ENCODE peak calls at places on chromosomes 5 and 9, in five cellular contexts. E is A673; T is lower lobe of right lung; B is spleen; U is CD8-positive, alpha-beta memory T cell. F is an unnamed sample.

GRCh38 chr5:130985776-130986175 is 179.3 kb downstream of the HINT1 start:
- DNase-seq in E (peak), T (no peak), B (no peak), U (no peak), F (no peak)

GRCh38 chr5:42756630-42757601 is at the start of gene CCDC152:
- DNase-seq in E (peak), T (no peak), B (no peak), U (peak), F (no peak)

GRCh38 chr5:13478831-13479465 is 465.5 kb downstream of the DNAH5 start:
- DNase-seq in E (peak), T (no peak), B (no peak), U (no peak), F (peak)

GRCh38 chr5:81852277-81853004 is 101.5 kb upstream of the SSBP2 start:
- DNase-seq in E (peak), T (peak), B (peak), U (no peak), F (no peak)

GRCh38 chr5:58972301-58972700 is 389.4 kb downstream of the RAB3C start:
- DNase-seq in E (peak), T (no peak), B (no peak), U (no peak), F (no peak)

GRCh38 chr9:82922686-82923085 is 140.3 kb downstream of the RASEF start:
- DNase-seq in E (no peak), T (no peak), B (no peak), U (no peak), F (no peak)

GRCh38 chr5:177607452-177608192 is 7.7 kb downstream of the B4GALT7 start:
- DNase-seq in E (peak), T (peak), B (peak), U (no peak), F (peak)

GRCh38 chr5:41863871-41864486 is 6.2 kb downstream of the OXCT1 start:
- DNase-seq in E (peak), T (no peak), B (no peak), U (no peak), F (no peak)

GRCh38 chr5:79020861-79021561 is 35.9 kb upstream of the ARSB start:
- DNase-seq in E (peak), T (peak), B (no peak), U (no peak), F (peak)

GRCh38 chr9:78306222-78307076 is 9.5 kb downstream of the PSAT1 start:
- DNase-seq in E (no peak), T (no peak), B (no peak), U (no peak), F (no peak)

GRCh38 chr5:145858929-145859328 is 13.9 kb downstream of the GRXCR2 start:
- DNase-seq in E (no peak), T (no peak), B (no peak), U (no peak), F (no peak)

GRCh38 chr9:16345902-16346301 is 524.6 kb downstream of the BNC2 start:
- DNase-seq in E (no peak), T (no peak), B (no peak), U (no peak), F (no peak)

GRCh38 chr9:86626802-86627201 is 272.6 kb upstream of the TUT7 start:
- DNase-seq in E (no peak), T (no peak), B (no peak), U (no peak), F (no peak)

GRCh38 chr9:112541690-112542089 is 55.1 kb downstream of the KIAA1958 start:
- DNase-seq in E (peak), T (no peak), B (no peak), U (no peak), F (no peak)

GRCh38 chr9:79353856-79354520 is 217.8 kb upstream of the TLE4 start:
- DNase-seq in E (no peak), T (no peak), B (no peak), U (no peak), F (no peak)

GRCh38 chr5:64971538-64971937 is 202.8 kb downstream of the CWC27 start:
- DNase-seq in E (no peak), T (no peak), B (no peak), U (no peak), F (no peak)

GRCh38 chr9:135939351-135940265 is 21.6 kb downstream of the UBAC1 start:
- DNase-seq in E (no peak), T (no peak), B (no peak), U (peak), F (no peak)

GRCh38 chr5:20678814-20679298 is 690.9 kb upstream of the CDH18 start:
- DNase-seq in E (peak), T (no peak), B (no peak), U (no peak), F (peak)

GRCh38 chr9:94860678-94861588 is 134.4 kb downstream of the AOPEP start:
- DNase-seq in E (no peak), T (no peak), B (peak), U (peak), F (no peak)

DNA sequence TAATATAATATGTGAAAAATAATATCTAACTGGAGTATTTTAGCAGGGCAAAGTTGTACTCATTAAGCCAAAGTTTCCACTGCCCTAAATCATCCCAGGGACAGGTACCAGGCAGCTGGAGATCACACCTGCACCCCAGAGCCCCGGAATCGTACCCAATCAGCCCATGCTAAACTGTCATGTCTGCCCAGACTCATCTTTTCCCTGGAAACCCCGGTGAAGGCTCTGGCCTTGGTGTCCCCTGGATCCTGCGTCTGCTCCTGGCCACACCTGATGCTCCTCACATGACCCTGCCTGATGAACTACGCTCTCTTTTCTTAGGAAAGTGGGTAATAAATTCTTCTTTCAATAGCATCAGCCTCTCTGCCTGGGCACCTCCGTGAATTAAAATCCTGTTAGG is 15.6 kb upstream of the IRX2 start:
- DNase-seq in E (no peak), T (no peak), B (no peak), U (no peak), F (no peak)
- H3K27ac ChIP-seq in E (no peak), T (no peak), B (no peak), U (no peak), F (no peak)

GRCh38 chr5:149388498-149389190 is 9.6 kb upstream of the IL17B start:
- DNase-seq in E (no peak), T (no peak), B (no peak), U (no peak), F (no peak)

GRCh38 chr5:149389552-149390495 is 10.7 kb upstream of the IL17B start:
- DNase-seq in E (no peak), T (no peak), B (no peak), U (no peak), F (no peak)

GRCh38 chr5:149391524-149391923 is 12.4 kb upstream of the IL17B start:
- DNase-seq in E (no peak), T (no peak), B (no peak), U (no peak), F (no peak)

GRCh38 chr5:149387982-149388381 is 8.9 kb upstream of the IL17B start:
- DNase-seq in E (no peak), T (no peak), B (no peak), U (no peak), F (no peak)

DNA sequence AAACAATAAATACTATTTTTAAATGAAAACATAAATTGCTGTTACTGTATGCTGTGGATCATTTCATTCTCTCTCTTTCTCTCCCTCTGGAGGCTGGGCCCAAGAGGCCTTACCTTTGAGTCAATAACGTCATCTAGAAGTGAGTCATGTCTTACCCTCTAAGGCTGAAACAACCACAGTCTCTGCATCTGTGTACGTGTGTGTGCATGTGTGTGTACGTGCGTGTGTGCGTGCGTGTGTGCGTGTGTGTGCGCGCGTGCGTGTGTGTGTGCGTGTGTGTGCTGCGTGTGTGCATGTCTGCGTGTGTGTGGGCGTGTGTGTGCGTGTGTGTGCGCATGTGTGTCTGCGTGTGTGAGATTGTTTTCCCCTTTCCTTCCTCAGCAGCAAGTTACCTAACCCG is 13.6 kb upstream of the IL17B start:
- DNase-seq in E (no peak), T (no peak), B (no peak), U (no peak), F (peak)
- H3K27ac ChIP-seq in E (no peak), T (no peak), B (no peak), U (no peak), F (no peak)

GRCh38 chr5:138649775-138650174 is 74.6 kb upstream of the HSPA9 start:
- DNase-seq in E (peak), T (no peak), B (no peak), U (no peak), F (no peak)

GRCh38 chr5:138650999-138651766 is 76.0 kb upstream of the HSPA9 start:
- DNase-seq in E (no peak), T (no peak), B (no peak), U (no peak), F (no peak)

GRCh38 chr5:138648841-138649240 is 73.6 kb upstream of the HSPA9 start:
- DNase-seq in E (no peak), T (no peak), B (no peak), U (no peak), F (no peak)

GRCh38 chr5:138649316-138649720 is 74.1 kb upstream of the HSPA9 start:
- DNase-seq in E (peak), T (no peak), B (no peak), U (no peak), F (no peak)

GRCh38 chr5:138650196-138650595 is 75.0 kb upstream of the HSPA9 start:
- DNase-seq in E (no peak), T (no peak), B (no peak), U (no peak), F (no peak)
- H3K27ac ChIP-seq in E (no peak), T (no peak), B (no peak), U (no peak), F (no peak)

GRCh38 chr5:127019928-127020327 is 10.4 kb downstream of the MARCHF3 start:
- DNase-seq in E (no peak), T (no peak), B (no peak), U (no peak), F (no peak)
- H3K27ac ChIP-seq in E (no peak), T (no peak), B (no peak), U (no peak), F (no peak)

DNA sequence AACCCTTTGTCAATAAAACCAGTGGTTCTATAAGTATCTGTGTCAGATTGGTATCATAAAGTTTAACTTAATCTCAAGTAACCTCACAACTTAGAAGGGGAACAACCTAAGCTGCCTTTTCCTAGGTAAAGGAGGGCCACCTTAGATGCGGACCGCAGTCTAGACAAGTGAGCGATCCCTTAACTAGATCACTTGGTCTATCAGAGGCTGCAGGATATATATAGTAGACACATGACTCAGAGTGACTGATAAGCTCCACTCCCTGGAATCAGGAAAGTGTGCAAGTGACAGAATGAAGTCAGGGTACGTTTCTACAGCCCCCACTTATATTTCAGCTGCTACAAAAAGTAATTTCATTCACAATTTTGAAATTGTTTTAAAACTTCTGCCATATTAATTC is 7.4 kb downstream of the REEP5 start:
- DNase-seq in E (no peak), T (no peak), B (no peak), U (no peak), F (no peak)
- H3K27ac ChIP-seq in E (no peak), T (no peak), B (no peak), U (no peak), F (no peak)

DNA sequence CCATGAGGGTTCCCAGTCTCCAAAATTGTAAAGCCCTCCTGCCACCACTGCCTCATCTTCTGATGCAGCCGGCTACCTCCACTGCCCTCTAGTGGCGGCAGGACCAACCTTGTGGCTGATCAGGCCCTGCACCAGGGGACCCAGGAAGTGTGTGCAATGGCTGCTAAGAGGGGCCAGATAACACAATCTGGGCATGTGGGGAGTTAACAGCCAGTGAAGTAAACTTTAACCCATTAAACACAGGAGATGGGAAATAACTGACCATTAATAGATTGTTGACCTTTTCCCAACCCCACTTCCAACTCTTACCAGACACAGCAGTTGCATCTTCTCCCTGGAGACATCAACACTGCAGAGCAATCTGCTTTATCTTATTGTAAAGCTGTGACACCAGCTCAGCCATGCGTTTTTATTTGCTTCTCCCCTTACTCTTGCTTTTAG is 63.3 kb downstream of the FREM1 start:
- DNase-seq in E (peak), T (peak), B (peak), U (peak), F (peak)
- H3K27ac ChIP-seq in E (no peak), T (no peak), B (no peak), U (no peak), F (no peak)

GRCh38 chr5:14737309-14737708 is 72.8 kb downstream of the OTULIN start:
- DNase-seq in E (no peak), T (no peak), B (no peak), U (no peak), F (no peak)

GRCh38 chr5:14738050-14738449 is 73.5 kb downstream of the OTULIN start:
- DNase-seq in E (no peak), T (no peak), B (no peak), U (no peak), F (no peak)

GRCh38 chr5:14739961-14740360 is 75.4 kb downstream of the OTULIN start:
- DNase-seq in E (no peak), T (no peak), B (no peak), U (no peak), F (no peak)

GRCh38 chr5:14741131-14741530 is 76.6 kb downstream of the OTULIN start:
- DNase-seq in E (no peak), T (no peak), B (no peak), U (no peak), F (no peak)

DNA sequence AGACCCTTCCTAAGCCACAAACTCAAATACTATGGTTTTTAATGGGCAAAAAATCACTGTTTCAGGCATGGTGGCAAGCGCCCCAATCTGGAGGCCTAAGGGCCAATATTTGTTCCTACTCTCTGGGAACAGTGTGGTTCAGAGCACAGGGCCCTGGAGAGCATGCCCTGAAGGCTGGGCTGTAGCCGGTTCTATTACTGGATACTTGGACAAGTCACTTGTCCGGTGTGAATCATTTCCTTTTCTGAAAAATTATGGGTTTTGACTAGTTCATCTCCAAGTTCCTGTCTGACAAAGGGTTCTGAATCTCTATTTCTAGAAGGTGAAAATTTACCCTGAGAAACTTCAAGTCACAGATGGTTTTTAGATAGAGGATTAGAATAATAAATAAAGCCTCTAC is 75.0 kb downstream of the OTULIN start:
- DNase-seq in E (no peak), T (no peak), B (no peak), U (no peak), F (peak)
- H3K27ac ChIP-seq in E (no peak), T (no peak), B (no peak), U (no peak), F (peak)

GRCh38 chr9:119357697-119358096 is 11.5 kb downstream of the BRINP1 start:
- DNase-seq in E (no peak), T (no peak), B (no peak), U (no peak), F (no peak)

GRCh38 chr9:119365291-119366027 is 3.8 kb downstream of the BRINP1 start:
- DNase-seq in E (peak), T (no peak), B (no peak), U (no peak), F (no peak)

GRCh38 chr9:119360237-119360636 is 9.0 kb downstream of the BRINP1 start:
- DNase-seq in E (no peak), T (no peak), B (no peak), U (no peak), F (no peak)
- H3K27ac ChIP-seq in E (no peak), T (no peak), B (no peak), U (no peak), F (no peak)

F was measured in RWPE1.